ENCODE peak calls at places on chromosome 17, in eight cellular contexts. O is sigmoid colon, S is AG10803, M is HFF-Myc, E is lower leg skin, K is H1, W is astrocyte of the spinal cord, D is psoas muscle. P is an unnamed sample.

GRCh38 chr17:226773-227580 is 45.5 kb upstream of the DOC2B start:
- DNase-seq in O (peak), S (no peak), M (no peak), E (no peak), K (no peak), W (no peak), D (no peak), P (no peak)

GRCh38 chr17:19723967-19724366 is 7.6 kb upstream of the SLC47A2 start:
- DNase-seq in O (no peak), S (no peak), M (no peak), E (peak), K (no peak), W (no peak), D (no peak), P (no peak)

GRCh38 chr17:80790021-80790765 is 201.4 kb upstream of the CHMP6 start:
- DNase-seq in O (no peak), S (no peak), M (no peak), E (no peak), K (no peak), W (no peak), D (no peak), P (no peak)

GRCh38 chr17:79791354-79792123 is 5.3 kb downstream of the CBX8 start:
- DNase-seq in O (no peak), S (no peak), M (no peak), E (no peak), K (no peak), W (no peak), D (no peak), P (no peak)

GRCh38 chr17:60741031-60741430 is 63.4 kb downstream of the BCAS3 start:
- DNase-seq in O (no peak), S (no peak), M (no peak), E (no peak), K (no peak), W (no peak), D (no peak), P (no peak)

GRCh38 chr17:67477687-67478086 is 100.6 kb downstream of the PITPNC1 start:
- DNase-seq in O (no peak), S (peak), M (no peak), E (no peak), K (no peak), W (peak), D (no peak), P (no peak)

GRCh38 chr17:66900126-66901010 is 64.1 kb upstream of the CACNG4 start:
- DNase-seq in O (no peak), S (no peak), M (no peak), E (no peak), K (no peak), W (peak), D (no peak), P (no peak)

GRCh38 chr17:17414316-17414937 is 62.4 kb upstream of the MED9 start:
- DNase-seq in O (peak), S (peak), M (no peak), E (peak), K (no peak), W (peak), D (peak), P (no peak)

GRCh38 chr17:28484296-28484695 is 10.9 kb downstream of the SLC13A2 start:
- DNase-seq in O (no peak), S (no peak), M (no peak), E (no peak), K (no peak), W (no peak), D (no peak), P (no peak)

GRCh38 chr17:80649200-80649644 is 104.6 kb downstream of the RPTOR start:
- DNase-seq in O (no peak), S (no peak), M (no peak), E (no peak), K (no peak), W (no peak), D (peak), P (no peak)

GRCh38 chr17:37673386-37673785 is 30.1 kb upstream of the DDX52 start:
- DNase-seq in O (no peak), S (peak), M (no peak), E (no peak), K (no peak), W (no peak), D (no peak), P (no peak)

GRCh38 chr17:14803781-14804180 is 461.3 kb downstream of the PMP22 start:
- DNase-seq in O (no peak), S (peak), M (no peak), E (no peak), K (no peak), W (no peak), D (no peak), P (no peak)

GRCh38 chr17:75518201-75518600 is 1.9 kb downstream of the TSEN54 start:
- DNase-seq in O (no peak), S (no peak), M (no peak), E (no peak), K (no peak), W (no peak), D (no peak), P (no peak)

GRCh38 chr17:80036715-80037477 is 454 bp downstream of the CCDC40 start:
- DNase-seq in O (no peak), S (no peak), M (no peak), E (no peak), K (no peak), W (peak), D (peak), P (no peak)

GRCh38 chr17:21249086-21249795 is 4.0 kb downstream of the NATD1 start:
- DNase-seq in O (no peak), S (no peak), M (no peak), E (no peak), K (no peak), W (no peak), D (no peak), P (no peak)

GRCh38 chr17:81852237-81852636 is 8.1 kb downstream of the P4HB start:
- DNase-seq in O (no peak), S (no peak), M (no peak), E (no peak), K (no peak), W (no peak), D (no peak), P (no peak)

GRCh38 chr17:83186226-83186625 is 106.8 kb downstream of the METRNL start:
- DNase-seq in O (peak), S (no peak), M (no peak), E (peak), K (no peak), W (no peak), D (peak), P (no peak)

GRCh38 chr17:38746004-38746892 is 1.9 kb downstream of the PCGF2 start:
- DNase-seq in O (no peak), S (no peak), M (no peak), E (no peak), K (no peak), W (no peak), D (no peak), P (no peak)

GRCh38 chr17:27762527-27763305 is 37.6 kb downstream of the NOS2 start:
- DNase-seq in O (no peak), S (peak), M (no peak), E (no peak), K (no peak), W (peak), D (no peak), P (no peak)

GRCh38 chr17:76793775-76794174 is 55.9 kb downstream of the MFSD11 start:
- DNase-seq in O (no peak), S (peak), M (no peak), E (no peak), K (no peak), W (peak), D (no peak), P (no peak)

GRCh38 chr17:1095093-1095852 is 84.5 kb downstream of the ABR start:
- DNase-seq in O (no peak), S (no peak), M (no peak), E (no peak), K (no peak), W (no peak), D (no peak), P (no peak)

GRCh38 chr17:41308251-41308917 is 725 bp downstream of the KRTAP16-1 start:
- DNase-seq in O (no peak), S (peak), M (no peak), E (no peak), K (no peak), W (no peak), D (peak), P (peak)

GRCh38 chr17:29207986-29208385 is 27.8 kb upstream of the MYO18A start:
- DNase-seq in O (no peak), S (no peak), M (no peak), E (no peak), K (no peak), W (no peak), D (no peak), P (no peak)

GRCh38 chr17:58452738-58453137 is 35.4 kb upstream of the RNF43 start:
- DNase-seq in O (no peak), S (no peak), M (no peak), E (no peak), K (no peak), W (no peak), D (no peak), P (no peak)

GRCh38 chr17:58303981-58304734 is 23.4 kb upstream of the MPO start:
- DNase-seq in O (peak), S (peak), M (no peak), E (no peak), K (peak), W (peak), D (no peak), P (no peak)

GRCh38 chr17:73532441-73532901 is 111.8 kb downstream of the SDK2 start:
- DNase-seq in O (no peak), S (no peak), M (no peak), E (no peak), K (no peak), W (no peak), D (no peak), P (no peak)

GRCh38 chr17:45972531-45972930 is 26.5 kb upstream of the STH start:
- DNase-seq in O (no peak), S (no peak), M (no peak), E (no peak), K (no peak), W (no peak), D (no peak), P (no peak)

GRCh38 chr17:17122781-17123483 is 80.7 kb downstream of the MPRIP start:
- DNase-seq in O (no peak), S (no peak), M (no peak), E (no peak), K (no peak), W (no peak), D (no peak), P (no peak)

GRCh38 chr17:17876959-17877547 is 40.3 kb upstream of the SREBF1 start:
- DNase-seq in O (peak), S (peak), M (no peak), E (peak), K (no peak), W (peak), D (peak), P (no peak)

GRCh38 chr17:14044702-14045101 is 24.6 kb upstream of the COX10 start:
- DNase-seq in O (no peak), S (no peak), M (no peak), E (no peak), K (no peak), W (no peak), D (no peak), P (no peak)

GRCh38 chr17:30380106-30380420 is 1.3 kb downstream of the CPD start:
- DNase-seq in O (no peak), S (no peak), M (no peak), E (no peak), K (no peak), W (peak), D (no peak), P (no peak)

GRCh38 chr17:41147531-41148204 is 2.0 kb downstream of the KRTAP4-5 start:
- DNase-seq in O (no peak), S (no peak), M (no peak), E (no peak), K (no peak), W (no peak), D (no peak), P (no peak)

GRCh38 chr17:20063665-20064648 is 54.8 kb downstream of the SPECC1 start:
- DNase-seq in O (peak), S (peak), M (peak), E (peak), K (no peak), W (peak), D (peak), P (no peak)

GRCh38 chr17:4620531-4621101 is 20.9 kb downstream of the ALOX15 start:
- DNase-seq in O (no peak), S (no peak), M (no peak), E (no peak), K (no peak), W (no peak), D (no peak), P (no peak)
- TF ChIP-seq CTCF in O (no peak), S (no peak), M (no peak), E (no peak), K (no peak), W (no peak), D (no peak), P (no peak)

GRCh38 chr17:44587339-44587738 is 30.1 kb downstream of the FZD2 start:
- DNase-seq in O (no peak), S (peak), M (peak), E (no peak), K (no peak), W (peak), D (peak), P (no peak)

GRCh38 chr17:44585315-44585714 is 28.0 kb downstream of the FZD2 start:
- DNase-seq in O (no peak), S (no peak), M (no peak), E (no peak), K (no peak), W (no peak), D (no peak), P (no peak)

GRCh38 chr17:44584498-44584897 is 27.2 kb downstream of the FZD2 start:
- DNase-seq in O (no peak), S (no peak), M (no peak), E (no peak), K (no peak), W (no peak), D (no peak), P (no peak)

GRCh38 chr17:44578947-44579346 is 21.7 kb downstream of the FZD2 start:
- DNase-seq in O (no peak), S (no peak), M (no peak), E (no peak), K (no peak), W (no peak), D (no peak), P (no peak)

GRCh38 chr17:44581868-44582267 is 24.6 kb downstream of the FZD2 start:
- DNase-seq in O (no peak), S (no peak), M (no peak), E (no peak), K (no peak), W (no peak), D (no peak), P (no peak)
- TF ChIP-seq CTCF in O (no peak), S (peak), M (peak), E (no peak), K (peak), W (peak), D (no peak), P (no peak)

DNA sequence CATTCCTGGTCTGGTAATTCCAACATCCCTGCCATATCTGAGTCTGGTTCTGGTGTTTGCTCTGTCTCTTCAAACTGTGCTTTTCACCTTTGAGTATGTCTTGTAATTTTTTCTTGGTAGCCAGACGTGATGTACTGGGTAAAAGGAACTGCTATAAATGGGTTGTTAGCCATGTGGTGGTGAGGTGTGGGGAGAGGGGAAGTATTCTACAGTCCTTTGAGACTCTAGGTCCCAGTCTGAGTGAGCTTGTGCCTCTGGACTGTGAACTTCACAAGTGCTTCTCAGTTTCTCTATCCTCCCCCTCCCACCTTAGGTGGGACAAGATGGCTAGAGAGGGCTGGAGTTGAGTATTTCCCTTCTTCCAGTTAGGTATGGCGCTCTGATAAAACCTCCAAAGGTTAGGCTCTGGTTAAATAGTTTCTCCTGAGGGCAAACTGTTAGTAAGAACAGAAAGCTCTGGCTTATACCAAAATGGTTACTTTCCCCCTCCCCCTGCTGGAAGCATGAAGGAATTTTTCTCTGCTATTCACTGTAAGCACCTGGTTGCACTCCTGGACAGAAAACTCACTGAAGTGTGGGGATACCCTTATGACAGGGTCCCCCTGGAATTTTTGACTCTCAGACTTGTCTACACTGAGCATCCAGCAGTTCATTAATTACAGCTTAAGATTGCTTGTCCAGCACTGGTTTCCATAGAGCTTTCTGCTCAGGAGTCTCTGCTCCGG is 87.8 kb downstream of the MARCHF10 start:
- DNase-seq in O (peak), S (no peak), M (no peak), E (no peak), K (no peak), W (no peak), D (no peak), P (no peak)
- TF ChIP-seq CTCF in O (no peak), S (peak), M (peak), E (no peak), K (no peak), W (peak), D (peak), P (no peak)

GRCh38 chr17:77914440-77915254 is 43.9 kb upstream of the TNRC6C start:
- DNase-seq in O (peak), S (no peak), M (no peak), E (no peak), K (no peak), W (peak), D (no peak), P (no peak)
- TF ChIP-seq CTCF in O (no peak), S (no peak), M (no peak), E (no peak), K (peak), W (peak), D (no peak), P (no peak)

DNA sequence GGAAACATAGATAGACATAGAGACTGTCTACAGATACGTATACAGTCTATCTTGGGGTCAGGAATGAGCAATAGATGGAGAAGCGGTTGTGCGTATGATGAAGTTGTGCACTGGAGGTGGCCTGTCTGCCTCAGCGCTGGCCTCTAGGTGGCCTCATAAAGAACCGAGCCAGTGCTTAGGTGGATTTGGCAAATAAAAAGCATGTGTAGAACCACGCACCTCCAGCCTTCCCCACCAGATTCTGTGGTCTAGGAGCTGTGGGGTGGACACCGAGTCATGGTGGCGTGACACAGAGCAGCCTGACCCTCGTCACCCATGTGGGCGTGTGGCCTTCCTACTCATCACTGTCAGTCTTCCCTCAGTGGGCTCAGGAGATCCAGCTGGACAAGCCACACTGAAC is 34.0 kb downstream of the PGS1 start:
- DNase-seq in O (no peak), S (no peak), M (no peak), E (no peak), K (no peak), W (peak), D (peak), P (no peak)
- TF ChIP-seq CTCF in O (no peak), S (peak), M (peak), E (no peak), K (peak), W (peak), D (peak), P (no peak)

GRCh38 chr17:36608280-36608679 is 6.9 kb downstream of the MRM1 start:
- DNase-seq in O (no peak), S (no peak), M (no peak), E (no peak), K (no peak), W (no peak), D (no peak), P (no peak)

GRCh38 chr17:36609498-36609862 is 8.1 kb downstream of the MRM1 start:
- DNase-seq in O (no peak), S (no peak), M (no peak), E (no peak), K (no peak), W (no peak), D (no peak), P (no peak)

GRCh38 chr17:36611345-36612072 is 10.1 kb downstream of the MRM1 start:
- DNase-seq in O (no peak), S (peak), M (no peak), E (no peak), K (no peak), W (peak), D (no peak), P (no peak)

GRCh38 chr17:36610472-36610871 is 9.1 kb downstream of the MRM1 start:
- DNase-seq in O (no peak), S (no peak), M (no peak), E (no peak), K (no peak), W (no peak), D (no peak), P (no peak)

DNA sequence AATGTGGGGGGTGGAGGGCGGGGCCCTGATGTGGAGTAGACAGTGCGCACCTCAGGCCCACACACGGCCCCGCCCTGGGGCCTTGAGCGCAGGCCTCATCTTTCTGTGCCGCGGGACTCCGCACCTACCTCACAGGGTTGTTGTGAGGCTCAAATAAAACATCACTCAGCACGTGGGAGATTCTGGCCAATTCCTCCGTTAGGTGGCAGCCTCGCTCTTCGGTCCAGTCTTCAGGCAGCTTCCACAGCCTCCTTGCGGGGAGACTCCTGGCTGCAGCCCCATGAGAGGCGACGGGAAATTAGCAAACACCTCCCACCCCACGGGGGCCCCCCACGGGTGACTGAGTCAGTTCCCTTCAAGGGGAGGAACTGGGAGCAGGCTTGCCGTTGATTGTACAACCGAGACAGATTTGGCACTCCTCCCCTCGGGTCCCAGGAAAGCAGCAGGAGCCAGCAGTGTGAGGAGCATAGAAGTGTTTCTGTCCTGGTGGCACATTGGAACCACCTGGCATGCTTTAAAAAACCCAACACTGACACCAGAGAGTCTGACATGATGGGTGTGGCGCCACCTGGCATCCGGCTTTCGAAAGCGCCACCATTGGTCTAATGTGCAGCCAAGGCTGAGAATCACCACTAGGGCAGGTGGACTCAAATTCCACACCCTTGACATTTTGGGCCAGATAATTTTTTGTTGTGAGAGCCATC is 7.6 kb downstream of the MRM1 start:
- DNase-seq in O (no peak), S (peak), M (no peak), E (no peak), K (no peak), W (peak), D (peak), P (no peak)
- TF ChIP-seq CTCF in O (peak), S (peak), M (peak), E (no peak), K (peak), W (peak), D (peak), P (no peak)

GRCh38 chr17:56028837-56029236 is 124.4 kb upstream of the ANKFN1 start:
- DNase-seq in O (no peak), S (no peak), M (no peak), E (no peak), K (no peak), W (no peak), D (no peak), P (no peak)
- TF ChIP-seq CTCF in O (no peak), S (no peak), M (no peak), E (no peak), K (no peak), W (no peak), D (no peak), P (no peak)

GRCh38 chr17:43388198-43389021 is 10.4 kb upstream of the ARL4D start:
- DNase-seq in O (peak), S (peak), M (peak), E (peak), K (no peak), W (peak), D (peak), P (peak)
- TF ChIP-seq CTCF in O (no peak), S (no peak), M (no peak), E (no peak), K (no peak), W (no peak), D (no peak), P (no peak)

P was measured in activated B cell treated with CpG ODN at 0.5 μM for 24 hours.